ENCODE peak calls at places on chromosomes 7 and 10, in ten cellular contexts. M is small intestine; R is fibroblast of mammary gland; Q is CD8-positive, alpha-beta memory T cell; J is neural progenitor cell; V is CD4-positive, CD25-positive, alpha-beta regulatory T cell; G is fibroblast of lung; W is AG04449; X is DND-41; C is aorta. Y is an unnamed sample.
A peak's percentile ranks its signal among the peaks of the same experiment; 100 is the strongest.

GRCh38 chr7:51123322-51124021 is 193.1 kb downstream of the COBL start:
- DNase-seq in W (peak; percentile 90), X (no peak), R (peak; percentile 97), C (peak; percentile 53), J (no peak), M (no peak), G (peak; percentile 89), V (peak; percentile 23), Q (no peak), Y (peak; percentile 87)

GRCh38 chr10:119022846-119023552 is 6.5 kb upstream of the NANOS1 start:
- DNase-seq in V (no peak), J (no peak), G (peak; percentile 69), M (no peak), C (no peak), W (no peak), Q (no peak), R (peak; percentile 75), X (no peak), Y (no peak)

GRCh38 chr10:22713853-22714523 is 390 bp downstream of the PIP4K2A start:
- DNase-seq in J (peak; percentile 65), W (no peak), C (peak; percentile 59), R (peak; percentile 16), V (peak; percentile 65), Q (peak; percentile 62), G (peak; percentile 30), M (no peak), X (peak; percentile 65), Y (no peak)

GRCh38 chr7:106183952-106184351 is 71.8 kb upstream of the SYPL1 start:
- DNase-seq in J (no peak), R (no peak), C (no peak), G (no peak), Q (no peak), V (peak; percentile 4), M (no peak), W (no peak), X (no peak), Y (no peak)

GRCh38 chr7:15555385-15555859 is 6.4 kb downstream of the AGMO start:
- DNase-seq in V (no peak), R (peak; percentile 63), M (peak; percentile 92), J (no peak), W (no peak), C (no peak), Q (no peak), X (no peak), G (no peak), Y (no peak)

GRCh38 chr10:28444031-28444430 is 88.9 kb upstream of the WAC start:
- DNase-seq in J (peak; percentile 32), Q (no peak), W (no peak), C (no peak), G (no peak), X (no peak), M (no peak), V (no peak), R (no peak), Y (no peak)

GRCh38 chr10:86163522-86164215 is 202.9 kb downstream of the GRID1 start:
- DNase-seq in J (no peak), C (peak; percentile 15), M (peak; percentile 96), G (no peak), R (no peak), V (no peak), W (no peak), X (no peak), Q (no peak), Y (no peak)

GRCh38 chr7:37604078-37604477 is 79.5 kb upstream of the GPR141 start:
- DNase-seq in G (no peak), M (no peak), C (no peak), R (no peak), V (no peak), Q (no peak), W (no peak), X (no peak), J (no peak), Y (no peak)

GRCh38 chr10:86325158-86325557 is 41.4 kb downstream of the GRID1 start:
- DNase-seq in C (no peak), X (no peak), J (peak; percentile 15), G (no peak), W (no peak), R (no peak), M (no peak), V (no peak), Q (no peak), Y (no peak)

GRCh38 chr10:32050145-32050544 is 6.1 kb downstream of the KIF5B start:
- DNase-seq in W (no peak), J (no peak), G (peak; percentile 20), X (no peak), R (no peak), M (no peak), V (no peak), C (no peak), Q (no peak), Y (no peak)
- H3K4me3 ChIP-seq in W (no peak overlapping the region), J (no peak overlapping the region), G (no peak overlapping the region), X (no peak overlapping the region), R (no peak overlapping the region), M (no peak overlapping the region), V (peak overlapping the region; percentile 100), C (peak overlapping the region; percentile 76), Q (no peak overlapping the region), Y (no peak overlapping the region)

GRCh38 chr10:125151170-125151823 is 9.1 kb downstream of the CTBP2 start:
- DNase-seq in V (no peak), W (no peak), R (no peak), C (no peak), J (no peak), X (no peak), G (no peak), M (no peak), Q (no peak), Y (no peak)
- H3K4me3 ChIP-seq in V (no peak overlapping the region), W (no peak overlapping the region), R (no peak overlapping the region), C (no peak overlapping the region), J (peak overlapping the region; percentile 42), X (no peak overlapping the region), G (no peak overlapping the region), M (peak overlapping the region; percentile 54), Q (no peak overlapping the region), Y (no peak overlapping the region)

DNA sequence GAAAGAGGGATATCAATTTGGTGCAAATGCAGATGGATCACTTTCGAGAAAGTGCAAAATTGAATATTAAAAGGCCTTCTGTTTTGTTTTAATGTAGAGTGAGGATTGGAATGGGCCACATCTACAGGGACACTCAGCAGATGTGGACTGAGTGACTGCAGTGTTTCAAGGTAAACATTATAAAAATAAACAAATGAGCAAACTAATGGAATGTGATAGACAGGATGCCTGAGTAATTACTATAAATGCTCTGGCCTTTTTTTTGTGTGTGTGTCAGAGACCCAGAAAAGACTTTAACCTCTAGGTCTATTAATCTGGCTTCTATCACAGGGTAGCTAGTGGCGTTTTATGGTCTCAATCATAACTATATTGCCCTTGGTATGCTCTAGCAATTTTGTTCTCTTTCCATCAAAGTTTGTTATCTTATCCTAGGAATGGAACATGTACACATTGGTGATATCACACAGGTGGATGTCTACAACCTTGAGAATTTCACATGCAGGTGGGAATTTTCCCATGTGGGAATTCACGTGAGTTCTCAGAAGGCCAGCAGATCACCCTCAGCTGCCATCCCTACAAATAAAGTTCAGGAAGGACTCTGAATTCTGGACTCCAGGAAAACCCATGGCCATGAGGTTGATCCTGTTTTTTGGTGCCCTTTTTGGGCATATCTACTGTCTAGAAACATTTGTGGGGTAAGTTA is at the start of gene CPA2:
- DNase-seq in W (no peak), X (no peak), C (no peak), J (no peak), G (no peak), R (no peak), V (no peak), Q (no peak), M (peak; percentile 89), Y (no peak)
- H3K4me3 ChIP-seq in W (no peak within 1 kb of the TSS), X (no peak within 1 kb of the TSS), C (no peak within 1 kb of the TSS), J (no peak within 1 kb of the TSS), G (no peak within 1 kb of the TSS), R (no peak within 1 kb of the TSS), V (no peak within 1 kb of the TSS), Q (no peak within 1 kb of the TSS), M (no peak within 1 kb of the TSS), Y (no peak within 1 kb of the TSS)

GRCh38 chr7:80499350-80499955 is 12.4 kb downstream of the GNAT3 start:
- DNase-seq in V (no peak), J (no peak), W (peak; percentile 77), C (peak; percentile 50), Q (no peak), R (peak; percentile 92), G (peak; percentile 96), M (peak; percentile 43), X (no peak), Y (peak; percentile 73)

GRCh38 chr7:80493121-80493849 is 18.6 kb downstream of the GNAT3 start:
- DNase-seq in G (no peak), C (no peak), V (no peak), X (no peak), J (no peak), Q (no peak), R (peak; percentile 18), W (no peak), M (no peak), Y (no peak)

GRCh38 chr7:80496586-80496985 is 15.3 kb downstream of the GNAT3 start:
- DNase-seq in J (no peak), Q (no peak), M (no peak), V (no peak), W (no peak), C (no peak), G (peak; percentile 41), X (no peak), R (peak; percentile 22), Y (no peak)

GRCh38 chr7:80500325-80500724 is 11.5 kb downstream of the GNAT3 start:
- DNase-seq in W (no peak), Q (no peak), V (no peak), M (no peak), X (no peak), J (no peak), R (no peak), C (no peak), G (no peak), Y (no peak)

DNA sequence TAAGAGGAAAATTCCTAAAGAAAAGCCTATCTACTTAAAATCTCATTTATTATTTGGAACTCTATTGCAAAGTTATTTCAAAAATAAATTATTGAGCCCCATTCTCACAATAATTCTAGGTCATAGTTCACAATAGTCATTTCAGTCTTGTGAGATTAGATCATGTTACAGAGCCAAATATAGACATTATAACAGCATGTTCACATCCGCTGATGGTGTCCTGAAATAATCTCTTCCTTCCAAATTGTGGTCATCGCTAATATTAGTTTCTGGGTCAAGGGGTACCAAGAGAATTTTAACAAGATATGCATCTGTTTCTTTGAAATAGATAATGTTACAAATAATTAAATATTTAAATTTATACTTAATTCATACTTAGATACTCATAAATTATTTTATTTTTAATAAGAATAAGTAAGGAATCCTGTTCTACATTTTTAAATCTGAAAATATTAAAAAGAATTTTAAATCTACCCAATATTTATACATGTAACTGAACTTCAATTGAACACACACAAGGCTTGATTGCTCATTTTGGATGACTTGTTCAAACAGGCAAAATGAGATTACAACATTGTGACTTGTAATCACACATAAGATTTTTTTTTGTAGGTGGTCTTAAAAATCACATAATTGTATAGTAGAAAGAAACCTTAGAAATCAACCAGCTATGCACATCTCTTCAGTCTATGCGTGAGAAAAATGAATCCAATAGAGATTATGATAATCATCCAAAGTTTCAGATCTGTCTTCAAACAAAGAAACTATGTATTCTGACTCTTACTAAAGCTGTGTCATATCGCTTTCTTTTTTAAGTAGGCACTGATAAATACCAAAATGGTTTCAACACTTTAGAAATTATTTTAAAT is 13.1 kb downstream of the GNAT3 start:
- DNase-seq in G (peak; percentile 53), C (no peak), X (no peak), R (peak; percentile 70), V (no peak), W (no peak), J (no peak), M (no peak), Q (no peak), Y (no peak)
- H3K4me3 ChIP-seq in G (no peak overlapping the region), C (no peak overlapping the region), X (no peak overlapping the region), R (no peak overlapping the region), V (no peak overlapping the region), W (no peak overlapping the region), J (no peak overlapping the region), M (no peak overlapping the region), Q (no peak overlapping the region), Y (no peak overlapping the region)